ENCODE peak calls at places on chromosomes 6 and 20, in four cellular contexts. V is H1, K is GM12878, B is K562. Z is an unnamed sample.

GRCh38 chr6:13859871-13860555 is 45.7 kb upstream of the MCUR1 start:
- DNase-seq in B (no peak), V (no peak), K (no peak), Z (no peak)

GRCh38 chr20:44095831-44096230 is 91.2 kb downstream of the JPH2 start:
- DNase-seq in V (no peak), K (no peak), B (no peak), Z (no peak)

GRCh38 chr6:47698342-47698787 is at the start of gene ADGRF4:
- DNase-seq in V (no peak), K (no peak), B (no peak), Z (peak)

GRCh38 chr6:35796236-35796635 is 887 bp downstream of the CLPS start:
- DNase-seq in K (no peak), V (no peak), B (peak), Z (no peak)

GRCh38 chr20:17613328-17614175 is 43.7 kb downstream of the DSTN start:
- DNase-seq in K (no peak), B (no peak), V (no peak), Z (no peak)

GRCh38 chr6:36825452-36825851 is 13.8 kb downstream of the CPNE5 start:
- DNase-seq in B (no peak), K (no peak), V (no peak), Z (no peak)

GRCh38 chr6:84417261-84417660 is 189.8 kb upstream of the CEP162 start:
- DNase-seq in B (no peak), K (no peak), V (no peak), Z (peak)

GRCh38 chr6:156126535-156126934 is 650.6 kb upstream of the ARID1B start:
- DNase-seq in B (no peak), V (no peak), K (no peak), Z (no peak)

GRCh38 chr6:70059047-70059719 is 192.8 kb downstream of the COL19A1 start:
- DNase-seq in K (no peak), B (no peak), V (no peak), Z (no peak)

GRCh38 chr6:158697798-158698197 is 47.9 kb downstream of the SYTL3 start:
- DNase-seq in V (no peak), B (no peak), K (no peak), Z (peak)

GRCh38 chr6:67888886-67889681 is 746.0 kb upstream of the ADGRB3 start:
- DNase-seq in B (peak), V (no peak), K (no peak), Z (no peak)

GRCh38 chr6:163031931-163032330 is 304.2 kb downstream of the PACRG start:
- DNase-seq in K (no peak), V (no peak), B (no peak), Z (no peak)

GRCh38 chr6:83707829-83708545 is 914 bp downstream of the SNAP91 start:
- DNase-seq in B (no peak), K (no peak), V (peak), Z (no peak)

GRCh38 chr6:47247227-47247797 is 62.4 kb downstream of the TNFRSF21 start:
- DNase-seq in V (no peak), K (no peak), B (peak), Z (no peak)

GRCh38 chr6:8195040-8195713 is 92.8 kb upstream of the EEF1E1 start:
- DNase-seq in B (no peak), V (no peak), K (no peak), Z (no peak)

GRCh38 chr6:167799033-167799933 is 27.4 kb upstream of the AFDN start:
- DNase-seq in V (peak), K (no peak), B (no peak), Z (no peak)

GRCh38 chr20:2602046-2602735 is 50.2 kb upstream of the NOP56 start:
- DNase-seq in V (no peak), K (no peak), B (no peak), Z (no peak)

GRCh38 chr6:34839696-34840352 is 47.9 kb downstream of the BLTP3A start:
- DNase-seq in B (no peak), V (no peak), K (no peak), Z (peak)

GRCh38 chr6:160863782-160864181 is 127.8 kb upstream of the MAP3K4 start:
- DNase-seq in V (no peak), K (no peak), B (no peak), Z (no peak)

GRCh38 chr6:33443619-33444504 is 10.5 kb upstream of the ZBTB9 start:
- DNase-seq in K (no peak), B (no peak), V (no peak), Z (no peak)

GRCh38 chr6:150269857-150270223 is 99.0 kb upstream of the IYD start:
- DNase-seq in K (no peak), B (peak), V (no peak), Z (peak)

GRCh38 chr6:143778926-143779325 is 64.2 kb upstream of the LTV1 start:
- DNase-seq in K (no peak), B (no peak), V (no peak), Z (no peak)

GRCh38 chr6:41428402-41428994 is 93.1 kb downstream of the NCR2 start:
- DNase-seq in V (no peak), K (no peak), B (no peak), Z (no peak)

GRCh38 chr6:31270788-31271640 is 878 bp downstream of the HLA-C start:
- DNase-seq in K (no peak), V (peak), B (no peak), Z (peak)

GRCh38 chr6:37244430-37245310 is 12.9 kb upstream of the TBC1D22B start:
- DNase-seq in K (no peak), V (no peak), B (peak), Z (peak)

GRCh38 chr6:166307082-166307980 is 861 bp downstream of the PRR18 start:
- DNase-seq in B (no peak), V (peak), K (no peak), Z (no peak)

GRCh38 chr6:166305562-166306117 is 2.6 kb downstream of the PRR18 start:
- DNase-seq in V (no peak), B (no peak), K (no peak), Z (no peak)

GRCh38 chr6:166304106-166304505 is 4.1 kb downstream of the PRR18 start:
- DNase-seq in B (no peak), V (no peak), K (no peak), Z (no peak)

GRCh38 chr6:166307981-166308768 is at the start of gene PRR18:
- DNase-seq in K (peak), V (peak), B (no peak), Z (no peak)

GRCh38 chr6:166306378-166307081 is 1.7 kb downstream of the PRR18 start:
- DNase-seq in V (no peak), K (no peak), B (no peak), Z (no peak)
- H2AFZ ChIP-seq in V (peak), K (peak), B (no peak), Z (no peak)

GRCh38 chr6:26221186-26221585 is 134.0 kb downstream of the HFE start:
- DNase-seq in V (no peak), B (no peak), K (no peak), Z (no peak)
- TF ChIP-seq CHD1 in V (no peak), B (no peak), K (no peak), Z (no peak)

DNA sequence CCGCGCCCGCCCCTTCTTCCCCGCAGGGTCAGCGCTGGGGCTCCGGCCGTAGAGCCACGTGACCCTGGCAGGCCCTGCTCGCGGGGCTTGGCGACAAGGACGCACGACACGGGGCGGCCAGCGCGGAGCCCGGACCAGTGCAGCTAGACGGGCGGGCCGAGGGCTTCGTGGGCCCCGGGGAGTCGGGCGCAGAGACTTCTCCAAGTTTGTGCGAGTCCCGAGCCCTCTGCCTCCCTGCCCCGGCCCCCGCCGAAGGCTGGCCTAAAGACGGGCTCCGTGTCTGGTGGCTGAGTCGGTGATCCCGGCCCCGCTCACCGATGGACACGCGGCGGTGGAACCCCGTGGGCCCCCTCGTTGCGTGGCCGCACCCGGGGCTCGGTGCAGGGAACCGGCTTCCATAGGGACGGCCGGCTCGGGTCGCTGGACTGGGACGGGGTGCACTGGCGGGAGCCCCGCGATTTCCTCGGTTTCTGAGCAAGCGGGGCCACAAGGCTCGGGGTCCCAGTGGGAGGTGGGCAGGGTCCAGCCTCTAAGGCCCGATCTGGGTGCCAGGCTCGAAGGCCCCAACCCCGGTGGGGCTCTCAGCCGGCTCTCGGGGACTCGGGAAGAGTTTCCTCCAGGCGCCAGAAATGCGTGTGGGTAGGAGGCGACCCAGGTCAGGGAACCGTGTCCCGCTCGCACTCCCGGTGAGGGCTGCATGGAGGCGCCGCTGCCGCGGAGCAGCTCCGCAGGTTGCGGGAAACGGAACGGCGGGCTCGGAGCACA is 461 bp upstream of the GATA5 start:
- DNase-seq in K (no peak), V (peak), B (peak), Z (no peak)
- H2AFZ ChIP-seq in K (no peak), V (no peak), B (peak), Z (peak)

GRCh38 chr6:107491059-107491609 is 1.2 kb downstream of the SOBP start:
- DNase-seq in K (no peak), B (no peak), V (peak), Z (peak)

GRCh38 chr6:107493158-107494057 is 3.5 kb downstream of the SOBP start:
- DNase-seq in K (no peak), B (no peak), V (no peak), Z (peak)

GRCh38 chr6:107490568-107491058 is 696 bp downstream of the SOBP start:
- DNase-seq in B (no peak), K (no peak), V (peak), Z (no peak)

GRCh38 chr6:107489636-107490567 is at the start of gene SOBP:
- DNase-seq in V (peak), B (peak), K (no peak), Z (peak)

GRCh38 chr6:107491791-107492674 is 2.1 kb downstream of the SOBP start:
- DNase-seq in K (no peak), B (no peak), V (no peak), Z (peak)
- TF ChIP-seq CHD1 in K (no peak), B (no peak), V (no peak), Z (no peak)

GRCh38 chr6:169490830-169491229 is 211.0 kb downstream of the WDR27 start:
- DNase-seq in V (no peak), B (no peak), K (no peak), Z (peak)
- H2AFZ ChIP-seq in V (no peak), B (no peak), K (no peak), Z (no peak)

GRCh38 chr20:3741846-3742458 is 9.5 kb downstream of the HSPA12B start:
- DNase-seq in V (no peak), B (no peak), K (no peak), Z (no peak)
- TF ChIP-seq CHD1 in V (no peak), B (no peak), K (no peak), Z (no peak)